ENCODE peak calls at places on chromosomes 12 and 14, in six cellular contexts. Z is NCI-H1092; D is GM12865; B is naive thymus-derived CD8-positive, alpha-beta T cell; C is neural progenitor cell; Y is sciatic nerve. A is an unnamed sample.

GRCh38 chr12:124259168-124260066 is 35.5 kb upstream of the RFLNA start:
- DNase-seq in Z (no peak), D (no peak), B (no peak), C (no peak), Y (no peak), A (no peak)

GRCh38 chr12:13596714-13597113 is 384.7 kb downstream of the GRIN2B start:
- DNase-seq in Z (no peak), D (no peak), B (no peak), C (no peak), Y (no peak), A (no peak)

GRCh38 chr12:116294464-116295002 is 17.0 kb upstream of the MED13L start:
- DNase-seq in Z (no peak), D (no peak), B (no peak), C (no peak), Y (no peak), A (no peak)

GRCh38 chr14:101859538-101859902 is 98.0 kb downstream of the PPP2R5C start:
- DNase-seq in Z (no peak), D (no peak), B (no peak), C (no peak), Y (no peak), A (no peak)

GRCh38 chr12:32548691-32549412 is 130.2 kb upstream of the DNM1L start:
- DNase-seq in Z (no peak), D (no peak), B (no peak), C (no peak), Y (peak), A (no peak)

GRCh38 chr14:77059276-77059934 is 30.9 kb upstream of the IRF2BPL start:
- DNase-seq in Z (peak), D (peak), B (no peak), C (peak), Y (no peak), A (no peak)

GRCh38 chr14:45811155-45811554 is 558.2 kb upstream of the MIS18BP1 start:
- DNase-seq in Z (no peak), D (peak), B (no peak), C (peak), Y (no peak), A (no peak)

GRCh38 chr12:63306476-63306875 is 155.5 kb upstream of the AVPR1A start:
- DNase-seq in Z (no peak), D (peak), B (no peak), C (no peak), Y (no peak), A (no peak)

A was measured in germinal center.